ENCODE peak calls at places on chromosome 18, in nine cellular contexts. N is left ventricle myocardium inferior; X is GM10248; C is nephron progenitor cell; R is pancreas; I is foreskin keratinocyte; M is mesothelial cell of epicardium; U is CD4-positive, alpha-beta T cell; H is glutamatergic neuron. G is an unnamed sample.

GRCh38 chr18:5238371-5238758 is 41.3 kb upstream of the AKAIN1 start:
- DNase-seq in M (peak; percentile 60), C (peak; percentile 56), H (peak; percentile 58), N (peak; percentile 25), X (peak; percentile 54), U (peak; percentile 44), I (no peak), R (peak; percentile 84), G (no peak)

GRCh38 chr18:35682282-35682867 is 100.8 kb downstream of the GALNT1 start:
- DNase-seq in U (no peak), H (no peak), N (no peak), X (no peak), R (no peak), I (no peak), M (no peak), C (no peak), G (no peak)

GRCh38 chr18:74654637-74655036 is 57.0 kb downstream of the ZNF407 start:
- DNase-seq in U (no peak), I (no peak), R (no peak), N (no peak), X (no peak), C (no peak), H (no peak), M (no peak), G (no peak)

GRCh38 chr18:24227976-24228660 is 89.3 kb downstream of the CABYR start:
- DNase-seq in U (no peak), I (no peak), M (no peak), H (no peak), N (no peak), C (no peak), R (no peak), X (no peak), G (no peak)

GRCh38 chr18:8412117-8412516 is 197.1 kb upstream of the RAB12 start:
- DNase-seq in U (no peak), X (no peak), M (no peak), I (no peak), R (no peak), C (no peak), N (no peak), H (no peak), G (no peak)

GRCh38 chr18:36283448-36283847 is 14.1 kb upstream of the FHOD3 start:
- DNase-seq in M (no peak), H (no peak), R (no peak), C (no peak), U (no peak), X (no peak), I (no peak), N (no peak), G (no peak)

GRCh38 chr18:51196811-51197660 is 445 bp downstream of the MEX3C start:
- DNase-seq in U (peak; percentile 17), M (peak; percentile 54), C (peak; percentile 41), H (peak; percentile 81), X (peak; percentile 31), N (peak; percentile 71), R (peak; percentile 89), I (no peak), G (peak; percentile 81)

GRCh38 chr18:78100189-78100588 is 850.5 kb downstream of the GALR1 start:
- DNase-seq in H (no peak), M (no peak), R (no peak), U (no peak), X (no peak), N (no peak), C (no peak), I (no peak), G (no peak)

GRCh38 chr18:36440614-36441013 is 143.1 kb downstream of the FHOD3 start:
- DNase-seq in U (no peak), R (no peak), N (no peak), I (no peak), X (no peak), C (no peak), M (no peak), H (no peak), G (no peak)

GRCh38 chr18:26480897-26481795 is 67.2 kb downstream of the KCTD1 start:
- DNase-seq in I (peak; percentile 89), U (no peak), C (no peak), X (no peak), R (no peak), N (no peak), H (no peak), M (no peak), G (no peak)

GRCh38 chr18:75226301-75226955 is 15.8 kb downstream of the TSHZ1 start:
- DNase-seq in R (no peak), U (no peak), N (no peak), I (no peak), M (no peak), H (peak; percentile 41), C (peak; percentile 69), X (no peak), G (no peak)

GRCh38 chr18:34787931-34788532 is 77.9 kb downstream of the DTNA start:
- DNase-seq in U (no peak), C (peak; percentile 48), X (peak; percentile 45), M (peak; percentile 40), H (no peak), I (no peak), R (no peak), N (no peak), G (no peak)

GRCh38 chr18:7568426-7568825 is 1.3 kb downstream of the PTPRM start:
- DNase-seq in X (no peak), I (no peak), R (peak; percentile 84), N (peak; percentile 44), M (peak; percentile 71), C (peak; percentile 83), U (no peak), H (peak; percentile 76), G (no peak)

GRCh38 chr18:51123936-51124486 is 73.5 kb downstream of the MEX3C start:
- DNase-seq in M (no peak), H (no peak), C (no peak), N (no peak), X (no peak), I (no peak), U (no peak), R (no peak), G (no peak)

GRCh38 chr18:23105581-23106219 is 29.6 kb upstream of the CABLES1 start:
- DNase-seq in N (no peak), C (no peak), I (no peak), H (no peak), M (no peak), U (no peak), R (no peak), X (no peak), G (no peak)

DNA sequence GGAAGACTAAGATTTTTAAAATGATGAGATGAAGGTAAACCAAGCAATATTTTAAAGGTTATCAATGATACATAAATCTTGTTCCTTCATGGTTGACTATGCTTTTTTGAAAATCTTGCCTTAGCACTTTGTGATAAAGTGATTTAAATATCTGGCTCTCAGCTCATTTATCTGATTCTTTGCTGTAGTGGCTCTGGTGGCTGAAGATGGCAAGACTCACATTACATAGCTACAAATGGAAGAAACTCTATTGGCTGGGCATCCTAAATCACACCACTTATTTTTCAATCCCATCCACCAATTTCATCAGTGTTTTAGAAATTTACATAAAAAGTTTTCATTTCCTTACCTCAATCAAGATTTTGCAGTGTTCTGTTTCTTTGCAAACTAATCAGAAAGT is 16.6 kb upstream of the APCDD1 start:
- DNase-seq in H (no peak), I (no peak), U (no peak), M (no peak), N (no peak), C (no peak), R (no peak), X (no peak), G (no peak)
- TF ChIP-seq CTCF in H (no peak), I (no peak), U (no peak), M (peak; percentile 30), N (no peak), C (peak; percentile 46), R (no peak), X (no peak), G (no peak)

DNA sequence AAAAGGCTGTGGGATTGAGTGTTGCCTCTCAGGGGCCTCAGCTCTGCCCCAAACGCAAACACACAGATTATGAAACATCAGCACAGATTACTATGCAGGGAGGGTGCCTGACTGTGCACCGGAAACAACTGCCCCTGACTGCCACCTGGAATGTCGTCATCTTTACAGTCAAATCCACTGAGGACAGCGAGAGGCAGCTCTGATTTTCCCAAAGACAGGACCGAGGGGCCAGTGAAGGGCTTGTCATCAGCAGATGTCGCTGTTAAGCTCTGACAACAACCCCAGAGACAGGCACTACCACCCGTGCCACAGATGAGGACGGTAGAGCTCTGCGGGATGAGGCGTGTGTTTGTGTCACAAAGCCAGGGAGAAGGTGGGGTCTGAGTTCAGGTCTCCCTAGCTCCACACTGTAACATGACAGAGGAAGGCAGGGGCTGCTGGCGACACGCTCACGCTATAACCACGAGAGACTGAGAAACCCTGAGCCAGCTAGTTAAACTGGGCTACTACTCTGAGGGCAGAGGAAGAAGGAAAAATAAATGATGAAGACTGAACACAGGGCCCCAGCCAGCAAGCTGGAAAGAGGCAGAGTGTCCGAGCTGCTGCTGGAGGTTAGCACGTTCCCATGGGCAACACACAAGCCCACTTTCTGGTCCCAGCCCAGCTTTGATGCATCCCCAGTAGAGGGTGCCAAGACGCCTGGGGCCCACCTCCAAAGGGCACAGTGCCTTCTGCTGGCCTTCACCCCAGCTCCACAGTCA is 47.0 kb downstream of the PARD6G start:
- DNase-seq in N (no peak), U (no peak), I (no peak), R (no peak), M (peak; percentile 35), C (no peak), H (peak; percentile 40), X (peak; percentile 11), G (no peak)
- TF ChIP-seq CTCF in N (peak; percentile 17), U (no peak), I (peak; percentile 12), R (no peak), M (no peak), C (no peak), H (no peak), X (peak; percentile 2), G (no peak)

GRCh38 chr18:57436965-57437333 is 1.8 kb downstream of the ONECUT2 start:
- DNase-seq in C (no peak), R (no peak), I (no peak), X (no peak), M (no peak), N (no peak), U (no peak), H (no peak), G (no peak)

GRCh38 chr18:57439617-57439975 is 4.4 kb downstream of the ONECUT2 start:
- DNase-seq in C (peak; percentile 42), X (peak; percentile 24), M (no peak), I (no peak), R (peak; percentile 61), H (peak; percentile 88), N (no peak), U (no peak), G (no peak)

GRCh38 chr18:57437433-57437781 is 2.2 kb downstream of the ONECUT2 start:
- DNase-seq in M (no peak), H (peak; percentile 37), X (no peak), C (peak; percentile 36), I (no peak), N (no peak), R (no peak), U (no peak), G (no peak)

GRCh38 chr18:57438669-57439616 is 3.8 kb downstream of the ONECUT2 start:
- DNase-seq in I (no peak), M (no peak), U (no peak), X (peak; percentile 27), H (peak; percentile 45), R (no peak), N (no peak), C (no peak), G (no peak)

GRCh38 chr18:57437782-57438668 is 2.9 kb downstream of the ONECUT2 start:
- DNase-seq in N (no peak), X (peak; percentile 68), M (peak; percentile 62), R (peak; percentile 88), I (no peak), U (no peak), H (peak; percentile 89), C (peak; percentile 81), G (peak; percentile 17)
- TF ChIP-seq CTCF in N (peak; percentile 66), X (peak; percentile 47), M (peak; percentile 52), R (peak; percentile 62), I (peak; percentile 63), U (no peak), H (peak; percentile 75), C (peak; percentile 81), G (no peak)

GRCh38 chr18:54222922-54223567 is 1.4 kb downstream of the MBD2 start:
- DNase-seq in H (no peak), R (no peak), X (no peak), M (no peak), N (no peak), I (no peak), C (no peak), U (peak; percentile 13), G (no peak)
- TF ChIP-seq CTCF in H (no peak), R (peak; percentile 4), X (peak; percentile 21), M (no peak), N (no peak), I (peak; percentile 74), C (no peak), U (peak; percentile 51), G (no peak)